ENCODE peak calls at places on chromosomes 16 and 17, in nine cellular contexts. W is Kasumi-1; F is MCF 10A; D is HS-5; H is A549; Z is memory B cell; E is stomach; P is activated CD8-positive, alpha-beta T cell treated with anti-CD3 and anti-CD28 coated beads for 36 hours; J is NCI-H1436. B is an unnamed sample.

GRCh38 chr16:49021136-49021535 is 260.5 kb downstream of the CBLN1 start:
- DNase-seq in F (peak), W (no peak), Z (no peak), H (no peak), D (no peak), E (no peak), J (no peak), P (no peak), B (no peak)

GRCh38 chr16:50563989-50564388 is 15.8 kb downstream of the NKD1 start:
- DNase-seq in E (no peak), H (no peak), W (no peak), Z (no peak), D (no peak), P (peak), F (no peak), J (no peak), B (no peak)

GRCh38 chr17:80832266-80832676 is 159.4 kb upstream of the CHMP6 start:
- DNase-seq in P (no peak), F (no peak), D (no peak), J (no peak), H (peak), Z (no peak), W (no peak), E (no peak), B (no peak)

GRCh38 chr17:61474934-61475333 is 22.7 kb downstream of the TBX4 start:
- DNase-seq in H (no peak), D (no peak), E (no peak), J (no peak), Z (no peak), W (no peak), P (no peak), F (no peak), B (no peak)

GRCh38 chr17:68035131-68035522 is 408 bp upstream of the KPNA2 start:
- DNase-seq in F (no peak), J (no peak), Z (peak), W (peak), D (no peak), P (peak), E (peak), H (no peak), B (peak)

GRCh38 chr16:89062389-89063345 is 31.0 kb upstream of the ACSF3 start:
- DNase-seq in P (no peak), D (no peak), W (no peak), H (no peak), Z (no peak), J (no peak), E (no peak), F (no peak), B (no peak)

GRCh38 chr17:75096082-75096625 is 8.4 kb downstream of the SLC16A5 start:
- DNase-seq in J (no peak), H (peak), P (no peak), Z (no peak), F (peak), E (peak), D (no peak), W (peak), B (peak)

GRCh38 chr17:55588446-55588845 is 77.2 kb upstream of the SMIM36 start:
- DNase-seq in W (no peak), Z (no peak), P (no peak), E (no peak), H (no peak), J (no peak), F (no peak), D (no peak), B (no peak)

GRCh38 chr16:20897253-20897896 is 2.8 kb downstream of the DCUN1D3 start:
- DNase-seq in F (peak), J (no peak), Z (no peak), D (no peak), H (no peak), E (no peak), P (no peak), W (no peak), B (no peak)

GRCh38 chr16:188674-189073 is 8.4 kb downstream of the HBQ1 start:
- DNase-seq in F (no peak), W (no peak), H (no peak), J (no peak), D (no peak), E (no peak), P (peak), Z (no peak), B (peak)

GRCh38 chr17:35537569-35538209 is at the start of gene SLFN12L:
- DNase-seq in W (no peak), P (peak), Z (no peak), F (no peak), E (no peak), H (no peak), J (no peak), D (no peak), B (peak)

GRCh38 chr16:58222532-58223316 is 24.8 kb upstream of the CSNK2A2 start:
- DNase-seq in Z (no peak), W (no peak), D (no peak), E (no peak), J (no peak), F (peak), P (no peak), H (peak), B (no peak)

GRCh38 chr17:76404256-76404655 is 19.8 kb downstream of the SPHK1 start:
- DNase-seq in J (no peak), Z (no peak), E (no peak), H (no peak), W (no peak), D (no peak), P (no peak), F (no peak), B (no peak)

GRCh38 chr17:29401237-29401636 is 11.1 kb downstream of the TAOK1 start:
- DNase-seq in W (peak), D (no peak), F (no peak), J (no peak), P (no peak), Z (no peak), E (no peak), H (no peak), B (no peak)

GRCh38 chr16:75494696-75495601 is at the start of gene CHST6:
- DNase-seq in P (peak), W (no peak), F (no peak), E (no peak), D (no peak), H (peak), Z (no peak), J (no peak), B (peak)

GRCh38 chr16:25493136-25493811 is 198.5 kb upstream of the HS3ST4 start:
- DNase-seq in D (no peak), E (no peak), F (peak), Z (no peak), W (no peak), J (no peak), P (no peak), H (no peak), B (no peak)

GRCh38 chr17:76268015-76268749 is 3.0 kb downstream of the UBALD2 start:
- DNase-seq in F (peak), W (peak), P (peak), E (peak), J (no peak), H (no peak), D (no peak), Z (peak), B (no peak)

GRCh38 chr16:89256651-89257254 is 39.2 kb downstream of the ZNF778 start:
- DNase-seq in D (no peak), Z (peak), H (no peak), E (peak), J (no peak), F (no peak), P (peak), W (no peak), B (no peak)

GRCh38 chr16:84368327-84368996 is at the start of gene ATP2C2:
- DNase-seq in E (peak), J (no peak), D (no peak), W (no peak), Z (no peak), H (no peak), F (peak), P (no peak), B (no peak)

GRCh38 chr17:17766351-17767095 is 70.3 kb downstream of the SREBF1 start:
- DNase-seq in J (no peak), Z (peak), D (no peak), H (no peak), E (no peak), W (no peak), P (no peak), F (no peak), B (no peak)